ENCODE peak calls at places on chromosomes 4 and X, in six cellular contexts. A is mucosa of descending colon, Y is tibial artery, U is A549, Q is fibroblast of mammary gland, V is transverse colon. D is an unnamed sample.

GRCh38 chr4:20386906-20387305 is 135.2 kb downstream of the SLIT2 start:
- DNase-seq in A (no peak), Y (no peak), U (no peak), Q (no peak), V (no peak), D (no peak)

GRCh38 chr4:70365479-70365878 is 4.9 kb downstream of the SMR3A start:
- DNase-seq in A (no peak), Y (no peak), U (no peak), Q (no peak), V (no peak), D (peak)

GRCh38 chr4:72375050-72375736 is 193.8 kb downstream of the ADAMTS3 start:
- DNase-seq in A (no peak), Y (no peak), U (peak), Q (peak), V (no peak), D (peak)

GRCh38 chrX:101385026-101385684 is 836 bp downstream of the BTK start:
- DNase-seq in A (no peak), Y (no peak), U (no peak), Q (no peak), V (no peak), D (no peak)

GRCh38 chrX:7170903-7171302 is 22.9 kb upstream of the PUDP start:
- DNase-seq in A (no peak), Y (no peak), U (peak), Q (peak), V (peak), D (peak)

GRCh38 chr4:70948665-70949284 is 44.7 kb upstream of the DCK start:
- DNase-seq in A (no peak), Y (no peak), U (no peak), Q (no peak), V (no peak), D (no peak)

GRCh38 chrX:81120270-81120935 is 81.3 kb downstream of the HMGN5 start:
- DNase-seq in A (no peak), Y (no peak), U (no peak), Q (no peak), V (no peak), D (no peak)

GRCh38 chr4:106585920-106586349 is 217.4 kb upstream of the GIMD1 start:
- DNase-seq in A (no peak), Y (no peak), U (no peak), Q (no peak), V (no peak), D (peak)

GRCh38 chrX:46404774-46405173 is 140.4 kb downstream of the ZNF674 start:
- DNase-seq in A (no peak), Y (no peak), U (no peak), Q (no peak), V (no peak), D (no peak)

GRCh38 chr4:143762511-143762910 is 62.0 kb upstream of the FREM3 start:
- DNase-seq in A (no peak), Y (no peak), U (no peak), Q (no peak), V (no peak), D (no peak)

GRCh38 chr4:128862608-128863313 is 53.3 kb downstream of the JADE1 start:
- DNase-seq in A (no peak), Y (no peak), U (peak), Q (no peak), V (no peak), D (no peak)

GRCh38 chr4:15457401-15458201 is 12.1 kb upstream of the CC2D2A start:
- DNase-seq in A (no peak), Y (no peak), U (peak), Q (peak), V (no peak), D (peak)

GRCh38 chrX:37302569-37302968 is 46.6 kb upstream of the PRRG1 start:
- DNase-seq in A (no peak), Y (peak), U (no peak), Q (peak), V (peak), D (peak)

GRCh38 chrX:13219990-13220764 is 99.7 kb downstream of the ATXN3L start:
- DNase-seq in A (no peak), Y (no peak), U (peak), Q (no peak), V (no peak), D (peak)
- H3K4me3 ChIP-seq in A (no peak), Y (no peak), U (no peak), Q (no peak), V (no peak), D (no peak)

DNA sequence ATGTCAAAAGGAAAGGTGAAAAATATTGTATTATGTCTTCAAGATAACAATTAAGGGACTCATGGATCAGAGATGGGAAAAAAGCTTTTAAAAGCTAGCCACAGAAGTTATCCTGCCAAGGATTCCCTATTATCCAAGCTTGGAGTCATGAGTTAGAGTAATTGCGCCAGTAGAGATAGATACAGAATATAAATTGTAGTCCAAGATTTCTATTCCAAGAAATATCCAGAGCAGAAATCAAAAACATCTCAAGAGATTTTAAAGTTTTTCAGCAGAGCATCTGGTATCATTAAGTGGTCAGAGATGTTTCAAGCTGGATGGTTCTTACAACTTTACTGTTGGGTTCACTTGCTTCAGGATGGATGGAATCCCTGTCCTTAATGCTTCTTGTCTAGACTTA is 186.7 kb downstream of the PCDH18 start:
- DNase-seq in A (no peak), Y (no peak), U (no peak), Q (no peak), V (no peak), D (no peak)
- TF ChIP-seq CTCF in A (no peak), Y (no peak), U (no peak), Q (no peak), V (no peak), D (no peak)

DNA sequence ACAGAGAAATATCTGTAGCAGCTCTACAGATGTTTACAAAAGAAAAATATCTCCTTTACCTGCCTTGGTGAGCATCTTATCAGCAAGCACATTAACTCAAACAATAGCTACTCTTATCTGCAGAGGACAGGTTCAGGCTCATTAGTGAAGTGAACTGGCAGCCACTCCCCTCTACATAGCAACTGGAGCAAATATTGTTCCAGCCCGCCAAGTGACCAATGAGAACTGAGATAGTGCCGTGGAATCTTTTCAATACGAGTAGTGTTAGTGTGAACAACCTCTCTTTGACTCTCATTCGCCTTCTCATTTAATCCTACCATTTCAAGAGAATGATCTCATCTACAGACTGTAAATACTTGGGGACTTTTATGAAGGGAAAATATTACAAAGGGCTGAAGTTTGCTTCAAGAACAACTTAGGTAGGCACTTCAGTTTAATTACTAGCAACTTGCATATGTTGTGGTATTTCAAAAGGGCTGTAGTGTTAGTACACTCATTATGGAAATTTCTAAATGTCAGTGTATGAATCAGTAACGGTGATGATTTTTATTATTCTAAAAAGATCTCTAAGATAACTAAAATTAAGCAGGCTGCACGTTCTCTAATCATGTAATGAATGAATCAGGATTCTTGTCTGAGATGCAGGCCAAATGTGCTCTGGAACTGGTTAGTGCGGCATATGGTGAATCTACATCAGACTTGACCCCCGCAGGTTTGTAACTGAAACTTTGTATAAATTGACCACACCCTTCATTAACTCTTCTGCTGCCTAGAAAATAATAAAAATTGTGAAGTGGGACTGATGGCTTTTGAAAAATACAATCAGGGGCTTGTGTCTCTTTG is 72.4 kb downstream of the PALLD start:
- DNase-seq in A (no peak), Y (no peak), U (peak), Q (peak), V (peak), D (peak)
- H3K4me3 ChIP-seq in A (no peak), Y (no peak), U (peak), Q (no peak), V (no peak), D (no peak)

GRCh38 chr4:74830928-74831327 is 36.6 kb upstream of the BTC start:
- DNase-seq in A (no peak), Y (no peak), U (peak), Q (peak), V (no peak), D (peak)
- TF ChIP-seq CTCF in A (no peak), Y (no peak), U (no peak), Q (peak), V (no peak), D (peak)

DNA sequence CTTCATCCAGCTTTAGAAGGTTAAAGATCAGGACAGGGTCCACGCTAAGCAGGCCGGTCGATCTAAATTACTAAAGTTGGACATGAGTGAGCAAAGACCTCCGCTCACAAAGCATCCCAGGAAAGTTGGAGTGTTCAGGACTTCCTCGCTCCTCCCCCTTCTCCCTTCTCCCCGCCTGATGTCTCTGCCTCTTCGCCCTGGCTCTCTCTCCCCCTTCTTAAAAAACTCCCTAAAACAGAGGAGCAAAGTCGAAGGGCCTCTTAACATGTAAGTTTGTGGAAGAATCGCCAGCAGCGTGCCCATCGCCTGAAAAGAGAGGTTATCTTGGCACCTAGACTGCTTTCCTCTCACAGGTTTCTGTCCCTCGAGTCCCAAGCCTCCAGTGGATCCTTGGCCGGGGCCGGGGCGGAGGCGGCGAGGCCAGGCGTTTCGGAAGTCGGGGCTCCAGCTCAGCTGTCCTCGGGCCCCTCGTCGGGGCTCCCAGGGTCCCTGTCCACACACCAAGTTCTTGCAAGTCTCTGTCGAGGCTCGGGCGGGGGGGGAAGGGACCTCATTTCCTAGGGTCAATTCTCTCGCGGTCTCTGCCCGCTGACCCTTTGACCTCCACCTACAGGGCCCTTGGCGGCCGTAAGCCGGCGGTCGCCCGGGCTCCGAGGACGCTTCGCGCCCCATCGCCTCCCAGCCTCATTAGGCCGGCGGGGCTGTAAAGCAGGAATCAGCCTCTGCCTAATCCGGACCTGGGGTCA is 7.6 kb downstream of the ZIC3 start:
- DNase-seq in A (no peak), Y (no peak), U (no peak), Q (no peak), V (no peak), D (no peak)
- H3K4me3 ChIP-seq in A (no peak), Y (no peak), U (no peak), Q (no peak), V (no peak), D (no peak)

GRCh38 chrX:143669395-143669794 is 33.5 kb upstream of the SLITRK4 start:
- DNase-seq in A (no peak), Y (no peak), U (no peak), Q (peak), V (no peak), D (peak)
- TF ChIP-seq CTCF in A (no peak), Y (no peak), U (no peak), Q (peak), V (no peak), D (peak)

GRCh38 chr4:183960912-183961569 is 55.9 kb downstream of the STOX2 start:
- DNase-seq in A (no peak), Y (no peak), U (no peak), Q (no peak), V (peak), D (no peak)
- H3K4me3 ChIP-seq in A (no peak), Y (no peak), U (no peak), Q (no peak), V (no peak), D (no peak)

GRCh38 chrX:125131146-125131545 is 188.5 kb upstream of the TEX13C start:
- DNase-seq in A (no peak), Y (no peak), U (peak), Q (no peak), V (no peak), D (no peak)
- TF ChIP-seq CTCF in A (no peak), Y (no peak), U (peak), Q (peak), V (no peak), D (no peak)

GRCh38 chrX:70969635-70970481 is 39.0 kb upstream of the SLC7A3 start:
- DNase-seq in A (no peak), Y (no peak), U (no peak), Q (no peak), V (no peak), D (no peak)

GRCh38 chrX:70973221-70973620 is 42.3 kb upstream of the SLC7A3 start:
- DNase-seq in A (no peak), Y (no peak), U (no peak), Q (no peak), V (no peak), D (peak)

DNA sequence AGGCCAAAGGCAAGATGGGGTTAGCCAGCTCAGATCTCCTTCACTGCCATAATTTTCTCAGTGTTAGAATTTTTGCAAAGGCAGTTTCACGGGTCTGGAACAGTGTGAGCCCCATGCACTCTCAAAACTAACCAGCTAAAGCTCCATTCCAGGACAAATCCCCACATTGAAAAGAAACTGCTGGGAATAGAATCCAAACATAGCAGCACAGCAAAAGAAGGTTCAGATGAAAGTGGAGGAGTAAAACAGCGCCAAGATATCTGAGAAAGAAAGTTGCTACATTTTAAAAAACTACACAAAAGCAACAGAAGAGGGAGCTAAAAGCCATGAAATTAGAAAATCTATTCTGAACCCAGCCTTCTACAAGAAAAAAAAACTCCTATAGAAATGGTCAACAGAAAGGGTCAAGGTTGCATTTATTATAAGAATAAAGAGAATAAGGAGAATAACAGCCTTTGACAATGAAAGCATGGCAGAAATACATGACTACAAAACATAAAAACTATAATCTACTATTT is 39.6 kb upstream of the SLC7A3 start:
- DNase-seq in A (no peak), Y (no peak), U (peak), Q (peak), V (no peak), D (peak)
- H3K4me3 ChIP-seq in A (no peak), Y (no peak), U (no peak), Q (no peak), V (no peak), D (no peak)

GRCh38 chrX:118634336-118634735 is 93.1 kb upstream of the IL13RA1 start:
- DNase-seq in A (no peak), Y (no peak), U (no peak), Q (no peak), V (no peak), D (no peak)

GRCh38 chrX:118632862-118633261 is 94.5 kb upstream of the IL13RA1 start:
- DNase-seq in A (no peak), Y (no peak), U (no peak), Q (no peak), V (no peak), D (no peak)

GRCh38 chrX:118633530-118633929 is 93.9 kb upstream of the IL13RA1 start:
- DNase-seq in A (no peak), Y (no peak), U (no peak), Q (no peak), V (no peak), D (no peak)

DNA sequence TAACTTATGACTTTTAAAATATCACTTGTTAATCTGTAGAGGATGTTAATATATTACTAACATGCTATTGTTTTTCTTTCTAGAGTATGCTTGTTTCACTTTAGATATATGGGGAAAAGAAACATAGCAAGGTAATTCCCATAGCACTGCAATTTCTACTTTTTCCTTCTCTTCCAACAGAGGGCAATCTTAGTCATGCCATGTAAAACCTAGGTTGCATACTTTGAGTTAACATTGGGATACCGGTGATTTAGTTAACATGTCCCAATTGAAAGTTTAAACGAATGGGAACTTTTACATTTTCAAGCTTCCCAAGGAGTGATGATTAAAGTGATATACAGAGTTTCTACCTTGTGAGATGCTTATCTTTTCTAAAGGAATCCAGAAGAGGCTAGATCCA is 89.4 kb upstream of the IL13RA1 start:
- DNase-seq in A (no peak), Y (no peak), U (peak), Q (no peak), V (no peak), D (peak)
- TF ChIP-seq CTCF in A (no peak), Y (no peak), U (peak), Q (peak), V (no peak), D (peak)

D was measured in cardiac fibroblast.